ENCODE peak calls at places on chromosomes 3 and 15, in five cellular contexts. E, J, Y, L and H are unnamed samples.

GRCh38 chr3:136653628-136654027 is 98.5 kb downstream of the STAG1 start:
- DNase-seq in L (no peak), Y (no peak), E (no peak), J (no peak), H (no peak)

GRCh38 chr3:17894434-17895060 is 152.1 kb upstream of the TBC1D5 start:
- DNase-seq in L (peak), E (peak), J (peak), Y (peak), H (peak)

GRCh38 chr3:116246406-116246805 is 198.9 kb downstream of the LSAMP start:
- DNase-seq in E (no peak), L (no peak), Y (no peak), J (no peak), H (no peak)

GRCh38 chr15:51076142-51076897 is 18.4 kb downstream of the TNFAIP8L3 start:
- DNase-seq in L (no peak), Y (no peak), J (no peak), E (no peak), H (no peak)

GRCh38 chr3:73625124-73625665 is 454 bp upstream of the PDZRN3 start:
- DNase-seq in J (no peak), E (no peak), Y (peak), L (peak), H (peak)

GRCh38 chr15:33987444-33987843 is 19.1 kb downstream of the CHRM5 start:
- DNase-seq in L (no peak), Y (no peak), E (no peak), J (no peak), H (no peak)

GRCh38 chr3:100334340-100335136 is at the start of gene NIT2:
- DNase-seq in E (peak), Y (peak), J (peak), L (peak), H (peak)

GRCh38 chr15:51121118-51121517 is 26.4 kb upstream of the TNFAIP8L3 start:
- DNase-seq in E (no peak), Y (no peak), J (peak), L (peak), H (peak)

GRCh38 chr3:11459147-11459837 is 184.4 kb downstream of the VGLL4 start:
- DNase-seq in L (peak), J (no peak), Y (no peak), E (no peak), H (no peak)

GRCh38 chr3:77815467-77815866 is 775.6 kb downstream of the ROBO2 start:
- DNase-seq in J (no peak), Y (peak), L (no peak), E (no peak), H (no peak)

GRCh38 chr3:196962108-196962929 is 6.3 kb downstream of the PIGZ start:
- DNase-seq in E (no peak), Y (no peak), L (no peak), J (no peak), H (no peak)

GRCh38 chr3:194255252-194256039 is 95.7 kb downstream of the CPN2 start:
- DNase-seq in Y (peak), E (peak), L (no peak), J (no peak), H (peak)

GRCh38 chr3:138172625-138173024 is 2.1 kb downstream of the DBR1 start:
- DNase-seq in E (no peak), Y (no peak), L (no peak), J (no peak), H (no peak)

GRCh38 chr15:66172339-66172980 is 81.1 kb downstream of the MEGF11 start:
- DNase-seq in Y (peak), E (no peak), L (no peak), J (no peak), H (no peak)

GRCh38 chr15:64288999-64289398 is 67.0 kb downstream of the CSNK1G1 start:
- DNase-seq in E (no peak), Y (no peak), L (peak), J (peak), H (no peak)

GRCh38 chr15:60591491-60592385 is 112.8 kb upstream of the ICE2 start:
- DNase-seq in L (no peak), J (peak), E (peak), Y (no peak), H (no peak)

GRCh38 chr15:40939909-40940801 is 11.0 kb downstream of the DLL4 start:
- DNase-seq in Y (no peak), E (no peak), L (no peak), J (no peak), H (no peak)

GRCh38 chr3:49498655-49499054 is 28.6 kb downstream of the DAG1 start:
- DNase-seq in E (no peak), J (no peak), L (no peak), Y (no peak), H (no peak)

GRCh38 chr3:50221051-50221412 is 15.0 kb upstream of the GNAI2 start:
- DNase-seq in Y (no peak), E (no peak), J (no peak), L (no peak), H (no peak)

GRCh38 chr3:158727499-158728377 is 4.5 kb downstream of the RARRES1 start:
- DNase-seq in Y (peak), J (peak), E (peak), L (peak), H (peak)

GRCh38 chr15:89528757-89529352 is 32.5 kb upstream of the RHCG start:
- DNase-seq in J (no peak), Y (no peak), E (no peak), L (no peak), H (no peak)

GRCh38 chr3:9109570-9109914 is 139.9 kb downstream of the SRGAP3 start:
- DNase-seq in J (no peak), Y (no peak), E (no peak), L (no peak), H (no peak)

GRCh38 chr15:49421991-49422390 is 1.1 kb upstream of the FGF7 start:
- DNase-seq in L (peak), J (peak), Y (peak), E (peak), H (peak)

GRCh38 chr15:49423906-49424520 is 971 bp downstream of the FGF7 start:
- DNase-seq in L (peak), J (no peak), E (no peak), Y (no peak), H (peak)

GRCh38 chr15:49423021-49423420 is at the start of gene FGF7:
- DNase-seq in J (no peak), L (peak), E (no peak), Y (no peak), H (peak)

GRCh38 chr15:49427369-49427768 is 4.3 kb downstream of the FGF7 start:
- DNase-seq in E (no peak), L (no peak), Y (no peak), J (no peak), H (no peak)

GRCh38 chr15:49424954-49425353 is 1.9 kb downstream of the FGF7 start:
- DNase-seq in Y (no peak), E (no peak), J (no peak), L (peak), H (no peak)
- H3K4me3 ChIP-seq in Y (no peak), E (peak), J (no peak), L (no peak), H (peak)

DNA sequence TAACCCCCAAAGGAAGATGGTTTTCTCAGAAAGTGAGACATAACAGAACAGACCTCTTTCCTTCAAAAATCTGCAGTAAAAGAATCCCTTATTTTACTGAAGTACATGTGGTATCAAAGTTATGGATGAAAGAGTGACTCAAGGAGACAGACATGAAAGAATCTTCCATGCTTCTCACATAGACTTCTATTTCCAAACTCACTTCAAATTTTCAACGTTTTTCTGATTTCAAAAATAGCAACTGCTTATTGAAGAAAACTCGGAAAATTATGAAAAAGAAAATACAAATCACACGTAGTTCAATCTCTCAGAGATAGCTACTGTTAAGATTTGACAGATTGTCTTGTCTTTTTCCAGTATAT is 39.8 kb upstream of the TRA2B start:
- DNase-seq in Y (no peak), J (no peak), L (no peak), E (no peak), H (no peak)
- TF ChIP-seq CTCF in Y (no peak), J (no peak), L (no peak), E (peak), H (no peak)

GRCh38 chr3:186095584-186096061 is 13.3 kb downstream of the ETV5 start:
- DNase-seq in E (no peak), L (no peak), J (no peak), Y (no peak), H (no peak)
- H3K4me3 ChIP-seq in E (no peak), L (no peak), J (no peak), Y (no peak), H (no peak)

GRCh38 chr15:93486407-93487117 is 397.6 kb upstream of the RGMA start:
- DNase-seq in L (no peak), E (peak), Y (no peak), J (no peak), H (no peak)

GRCh38 chr15:93485922-93486327 is 396.9 kb upstream of the RGMA start:
- DNase-seq in E (no peak), J (no peak), Y (no peak), L (peak), H (no peak)

GRCh38 chr15:93485438-93485837 is 396.4 kb upstream of the RGMA start:
- DNase-seq in J (no peak), E (no peak), Y (no peak), L (no peak), H (no peak)

GRCh38 chr15:93479679-93480078 is 390.7 kb upstream of the RGMA start:
- DNase-seq in L (no peak), Y (no peak), J (no peak), E (peak), H (no peak)

DNA sequence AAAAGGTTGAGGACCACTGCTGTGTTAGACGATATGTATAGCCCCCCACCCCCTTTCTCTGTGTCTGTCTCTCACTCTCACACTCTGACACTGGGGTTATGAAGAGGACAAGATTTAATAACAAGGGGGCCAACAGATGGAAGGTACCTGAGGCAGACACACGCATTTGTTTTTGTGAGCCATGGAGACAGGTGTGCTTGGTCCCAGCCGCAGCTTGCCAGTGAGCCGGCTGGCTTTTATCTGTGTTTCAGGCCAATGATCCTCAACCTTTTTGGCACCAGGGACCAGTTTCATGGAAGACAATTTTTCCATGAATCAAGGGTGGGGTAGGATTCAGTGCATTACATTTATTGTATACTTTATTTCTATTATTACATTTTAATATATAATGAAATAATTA is 394.9 kb upstream of the RGMA start:
- DNase-seq in E (no peak), L (no peak), Y (no peak), J (no peak), H (no peak)
- TF ChIP-seq CTCF in E (no peak), L (no peak), Y (no peak), J (no peak), H (no peak)

DNA sequence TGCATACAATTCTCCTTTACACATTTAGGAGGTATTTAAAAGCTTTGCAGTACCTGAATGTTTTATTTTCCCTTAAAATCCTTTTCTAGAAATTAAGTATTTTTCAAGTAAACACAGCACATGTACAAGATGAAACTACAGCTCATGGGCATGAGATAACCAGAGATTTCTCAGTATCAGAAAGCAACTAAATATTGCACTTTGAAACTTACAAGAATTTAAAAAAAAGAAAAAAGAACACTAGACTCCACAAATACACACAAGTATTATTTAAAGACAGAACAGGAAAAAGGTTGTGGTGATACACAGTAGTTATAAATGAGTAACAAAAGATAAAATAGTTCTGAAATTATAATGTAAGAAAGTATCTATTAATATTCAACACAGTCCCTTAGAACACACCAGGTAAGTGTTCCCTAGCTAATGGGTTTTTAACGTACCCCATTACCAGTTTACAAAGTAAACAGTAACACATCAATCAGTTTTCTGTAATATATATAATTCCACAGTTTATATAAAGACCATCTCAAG is 35.3 kb downstream of the SLTM start:
- DNase-seq in J (no peak), E (no peak), Y (no peak), L (no peak), H (no peak)
- H3K4me3 ChIP-seq in J (no peak), E (no peak), Y (no peak), L (no peak), H (no peak)

DNA sequence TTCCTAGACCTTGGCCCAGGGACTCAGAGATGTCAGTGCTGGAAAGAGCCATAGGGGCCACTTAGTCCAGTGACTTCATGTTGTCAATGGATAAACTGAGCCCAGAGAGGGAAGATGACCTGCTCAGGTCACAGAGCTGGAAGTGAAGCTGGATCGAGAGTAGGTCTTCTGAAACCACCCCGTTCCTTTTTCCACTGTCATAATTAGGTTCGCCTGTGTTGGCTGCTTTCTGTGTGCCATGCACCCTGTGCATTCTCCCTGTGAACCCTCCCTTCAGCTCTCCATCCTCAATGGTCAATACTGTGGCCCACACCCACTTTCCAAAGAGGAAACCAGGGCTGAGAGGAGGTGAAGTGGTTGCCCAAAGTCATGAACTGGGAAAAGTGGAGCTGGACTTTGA is 74.8 kb downstream of the CCR1 start:
- DNase-seq in J (no peak), E (no peak), Y (no peak), L (no peak), H (no peak)
- TF ChIP-seq CTCF in J (no peak), E (no peak), Y (no peak), L (no peak), H (no peak)